ENCODE peak calls at places on chromosomes 4 and X, in seven cellular contexts. One of them, this sample, is unnamed.

GRCh38 chr4:78370625-78371372 is 180.8 kb upstream of the ANXA3 start:
- DNase-seq in transverse colon: no peak
- DNase-seq in WTC11: no peak
- DNase-seq in breast epithelium: no peak
- DNase-seq in Right ventricle myocardium superior: no peak
- DNase-seq in NT2/D1: no peak
- DNase-seq in progenitor cell of endocrine pancreas: no peak
- DNase-seq in this sample: no peak

GRCh38 chr4:47675810-47676209 is 162.1 kb downstream of the CORIN start:
- DNase-seq in transverse colon: no peak
- DNase-seq in WTC11: no peak
- DNase-seq in breast epithelium: no peak
- DNase-seq in Right ventricle myocardium superior: no peak
- DNase-seq in NT2/D1: no peak
- DNase-seq in progenitor cell of endocrine pancreas: no peak
- DNase-seq in this sample: no peak

GRCh38 chrX:151543706-151544105 is 19.8 kb upstream of the PASD1 start:
- DNase-seq in transverse colon: no peak
- DNase-seq in WTC11: no peak
- DNase-seq in breast epithelium: no peak
- DNase-seq in Right ventricle myocardium superior: no peak
- DNase-seq in NT2/D1: no peak
- DNase-seq in progenitor cell of endocrine pancreas: no peak
- DNase-seq in this sample: no peak

GRCh38 chrX:29726811-29727210 is 488.6 kb upstream of the MAGEB2 start:
- DNase-seq in transverse colon: no peak
- DNase-seq in WTC11: no peak
- DNase-seq in breast epithelium: no peak
- DNase-seq in Right ventricle myocardium superior: no peak
- DNase-seq in NT2/D1: no peak
- DNase-seq in progenitor cell of endocrine pancreas: no peak
- DNase-seq in this sample: no peak

GRCh38 chrX:40402771-40403533 is 177.8 kb upstream of the ATP6AP2 start:
- DNase-seq in transverse colon: peak; percentile 21
- DNase-seq in WTC11: no peak
- DNase-seq in breast epithelium: no peak
- DNase-seq in Right ventricle myocardium superior: no peak
- DNase-seq in NT2/D1: no peak
- DNase-seq in progenitor cell of endocrine pancreas: no peak
- DNase-seq in this sample: peak; percentile 4

GRCh38 chr4:94519019-94519418 is 67.3 kb downstream of the PDLIM5 start:
- DNase-seq in transverse colon: no peak
- DNase-seq in WTC11: no peak
- DNase-seq in breast epithelium: no peak
- DNase-seq in Right ventricle myocardium superior: no peak
- DNase-seq in NT2/D1: no peak
- DNase-seq in progenitor cell of endocrine pancreas: no peak
- DNase-seq in this sample: no peak

GRCh38 chr4:150694438-150694837 is 112.5 kb downstream of the MAB21L2 start:
- DNase-seq in transverse colon: no peak
- DNase-seq in WTC11: no peak
- DNase-seq in breast epithelium: no peak
- DNase-seq in Right ventricle myocardium superior: no peak
- DNase-seq in NT2/D1: no peak
- DNase-seq in progenitor cell of endocrine pancreas: no peak
- DNase-seq in this sample: no peak

GRCh38 chrX:107686792-107687191 is 58.5 kb downstream of the PRPS1 start:
- DNase-seq in transverse colon: no peak
- DNase-seq in WTC11: no peak
- DNase-seq in breast epithelium: no peak
- DNase-seq in Right ventricle myocardium superior: no peak
- DNase-seq in NT2/D1: no peak
- DNase-seq in progenitor cell of endocrine pancreas: no peak
- DNase-seq in this sample: no peak

GRCh38 chr4:5710962-5711478 is at the start of gene EVC:
- DNase-seq in transverse colon: peak; percentile 63
- DNase-seq in WTC11: peak; percentile 79
- DNase-seq in breast epithelium: peak; percentile 75
- DNase-seq in Right ventricle myocardium superior: peak; percentile 91
- DNase-seq in NT2/D1: peak; percentile 66
- DNase-seq in progenitor cell of endocrine pancreas: peak; percentile 63
- DNase-seq in this sample: peak; percentile 79

GRCh38 chrX:6738518-6739470 is 203.9 kb upstream of the VCX3A start:
- DNase-seq in transverse colon: peak; percentile 43
- DNase-seq in WTC11: no peak
- DNase-seq in breast epithelium: no peak
- DNase-seq in Right ventricle myocardium superior: no peak
- DNase-seq in NT2/D1: no peak
- DNase-seq in progenitor cell of endocrine pancreas: no peak
- DNase-seq in this sample: no peak

GRCh38 chrX:21705215-21705614 is 47.1 kb upstream of the KLHL34 start:
- DNase-seq in transverse colon: no peak
- DNase-seq in WTC11: no peak
- DNase-seq in breast epithelium: no peak
- DNase-seq in Right ventricle myocardium superior: no peak
- DNase-seq in NT2/D1: no peak
- DNase-seq in progenitor cell of endocrine pancreas: no peak
- DNase-seq in this sample: no peak

GRCh38 chrX:96752776-96753175 is 68.1 kb downstream of the DIAPH2 start:
- DNase-seq in transverse colon: no peak
- DNase-seq in WTC11: no peak
- DNase-seq in breast epithelium: no peak
- DNase-seq in Right ventricle myocardium superior: no peak
- DNase-seq in NT2/D1: no peak
- DNase-seq in progenitor cell of endocrine pancreas: no peak
- DNase-seq in this sample: no peak

GRCh38 chr4:5609265-5610007 is 98.9 kb downstream of the EVC2 start:
- DNase-seq in transverse colon: no peak
- DNase-seq in WTC11: no peak
- DNase-seq in breast epithelium: no peak
- DNase-seq in Right ventricle myocardium superior: no peak
- DNase-seq in NT2/D1: no peak
- DNase-seq in progenitor cell of endocrine pancreas: no peak
- DNase-seq in this sample: no peak

GRCh38 chr4:112735474-112735951 is 98.6 kb downstream of the LARP7 start:
- DNase-seq in transverse colon: no peak
- DNase-seq in WTC11: no peak
- DNase-seq in breast epithelium: no peak
- DNase-seq in Right ventricle myocardium superior: no peak
- DNase-seq in NT2/D1: no peak
- DNase-seq in progenitor cell of endocrine pancreas: no peak
- DNase-seq in this sample: peak; percentile 3

GRCh38 chrX:11792461-11793421 is 34.7 kb downstream of the MSL3 start:
- DNase-seq in transverse colon: peak; percentile 35
- DNase-seq in WTC11: no peak
- DNase-seq in breast epithelium: no peak
- DNase-seq in Right ventricle myocardium superior: no peak
- DNase-seq in NT2/D1: no peak
- DNase-seq in progenitor cell of endocrine pancreas: no peak
- DNase-seq in this sample: no peak

GRCh38 chrX:118423558-118423957 is 72.1 kb upstream of the DOCK11 start:
- DNase-seq in transverse colon: no peak
- DNase-seq in WTC11: no peak
- DNase-seq in breast epithelium: no peak
- DNase-seq in Right ventricle myocardium superior: no peak
- DNase-seq in NT2/D1: no peak
- DNase-seq in progenitor cell of endocrine pancreas: no peak
- DNase-seq in this sample: no peak

GRCh38 chr4:151035321-151035720 is 20.2 kb upstream of the LRBA start:
- DNase-seq in transverse colon: peak; percentile 12
- DNase-seq in WTC11: no peak
- DNase-seq in breast epithelium: no peak
- DNase-seq in Right ventricle myocardium superior: no peak
- DNase-seq in NT2/D1: no peak
- DNase-seq in progenitor cell of endocrine pancreas: no peak
- DNase-seq in this sample: no peak

GRCh38 chr4:41763741-41764140 is 15.2 kb upstream of the PHOX2B start:
- DNase-seq in transverse colon: no peak
- DNase-seq in WTC11: no peak
- DNase-seq in breast epithelium: no peak
- DNase-seq in Right ventricle myocardium superior: no peak
- DNase-seq in NT2/D1: no peak
- DNase-seq in progenitor cell of endocrine pancreas: no peak
- DNase-seq in this sample: no peak

GRCh38 chr4:81472249-81473085 is 760 bp upstream of the RASGEF1B start:
- DNase-seq in transverse colon: peak; percentile 57
- DNase-seq in WTC11: peak; percentile 21
- DNase-seq in breast epithelium: no peak
- DNase-seq in Right ventricle myocardium superior: peak; percentile 47
- DNase-seq in NT2/D1: no peak
- DNase-seq in progenitor cell of endocrine pancreas: no peak
- DNase-seq in this sample: peak; percentile 68